ENCODE peak calls at places on chromosomes 16 and 17, in eight cellular contexts. F is BE2C, X is HCT116, T is MM.1S, V is neural progenitor cell, J is heart left ventricle, B is GM23248, Z is SJCRH30. E is an unnamed sample.

GRCh38 chr16:25413962-25414361 is 156.3 kb upstream of the ZKSCAN2 start:
- DNase-seq in B (peak; percentile 50), X (no peak), Z (no peak), T (no peak), J (no peak), V (no peak), F (no peak), E (no peak)

GRCh38 chr17:57288753-57289121 is 32.4 kb downstream of the MSI2 start:
- DNase-seq in X (no peak), F (no peak), Z (no peak), J (no peak), T (no peak), V (no peak), B (peak; percentile 4), E (no peak)

GRCh38 chr16:20910781-20911321 is 10.3 kb downstream of the LYRM1 start:
- DNase-seq in J (no peak), F (no peak), X (peak; percentile 75), V (no peak), Z (no peak), T (no peak), B (peak; percentile 93), E (no peak)

GRCh38 chr17:63446218-63446980 is at the start of gene CYB561:
- DNase-seq in J (peak; percentile 74), V (peak; percentile 82), T (peak; percentile 68), Z (no peak), X (peak; percentile 46), F (no peak), B (peak; percentile 85), E (peak; percentile 34)

GRCh38 chr17:51445934-51446333 is 185.6 kb downstream of the UTP18 start:
- DNase-seq in T (no peak), Z (no peak), V (no peak), J (no peak), B (no peak), F (no peak), X (no peak), E (no peak)

GRCh38 chr16:89484923-89485679 is 5.3 kb downstream of the ANKRD11 start:
- DNase-seq in T (peak; percentile 46), J (no peak), B (no peak), Z (peak; percentile 90), F (no peak), V (no peak), X (no peak), E (no peak)

GRCh38 chr16:24988593-24989338 is 26.4 kb downstream of the ARHGAP17 start:
- DNase-seq in V (no peak), Z (peak; percentile 58), J (no peak), T (peak; percentile 24), B (peak; percentile 88), X (peak; percentile 6), F (peak; percentile 48), E (no peak)

GRCh38 chr17:20105539-20106291 is 96.6 kb downstream of the SPECC1 start:
- DNase-seq in X (no peak), T (no peak), F (no peak), Z (no peak), V (no peak), B (no peak), J (no peak), E (no peak)

GRCh38 chr17:32586666-32587065 is 99.9 kb downstream of the CDK5R1 start:
- DNase-seq in X (no peak), T (no peak), B (peak; percentile 83), F (no peak), V (no peak), Z (no peak), J (no peak), E (no peak)

GRCh38 chr17:50268632-50269287 is 5.5 kb upstream of the TMEM92 start:
- DNase-seq in F (no peak), B (no peak), Z (no peak), V (peak; percentile 15), X (no peak), J (no peak), T (no peak), E (no peak)

GRCh38 chr16:49837673-49838360 is 18.1 kb downstream of the ZNF423 start:
- DNase-seq in J (no peak), F (no peak), B (no peak), Z (no peak), T (no peak), V (no peak), X (no peak), E (no peak)

GRCh38 chr17:63702616-63703015 is 2.7 kb upstream of the LIMD2 start:
- DNase-seq in X (no peak), F (no peak), J (no peak), B (no peak), V (no peak), Z (no peak), T (no peak), E (no peak)

GRCh38 chr16:84022641-84023040 is 20.0 kb downstream of the SLC38A8 start:
- DNase-seq in F (no peak), J (no peak), Z (no peak), X (no peak), V (no peak), B (no peak), T (no peak), E (no peak)

GRCh38 chr16:14364386-14365199 is 265.5 kb downstream of the PARN start:
- DNase-seq in X (peak; percentile 46), Z (peak; percentile 44), J (no peak), B (peak; percentile 82), T (no peak), F (peak; percentile 31), V (peak; percentile 43), E (no peak)

GRCh38 chr17:48637323-48638260 is 11.4 kb upstream of the HOXB9 start:
- DNase-seq in F (no peak), T (no peak), X (no peak), B (peak; percentile 97), V (no peak), J (no peak), Z (no peak), E (no peak)

GRCh38 chr17:16439303-16439791 is 24.0 kb downstream of the TRPV2 start:
- DNase-seq in F (no peak), B (peak; percentile 48), T (peak; percentile 45), Z (peak; percentile 59), V (no peak), X (no peak), J (no peak), E (no peak)

DNA sequence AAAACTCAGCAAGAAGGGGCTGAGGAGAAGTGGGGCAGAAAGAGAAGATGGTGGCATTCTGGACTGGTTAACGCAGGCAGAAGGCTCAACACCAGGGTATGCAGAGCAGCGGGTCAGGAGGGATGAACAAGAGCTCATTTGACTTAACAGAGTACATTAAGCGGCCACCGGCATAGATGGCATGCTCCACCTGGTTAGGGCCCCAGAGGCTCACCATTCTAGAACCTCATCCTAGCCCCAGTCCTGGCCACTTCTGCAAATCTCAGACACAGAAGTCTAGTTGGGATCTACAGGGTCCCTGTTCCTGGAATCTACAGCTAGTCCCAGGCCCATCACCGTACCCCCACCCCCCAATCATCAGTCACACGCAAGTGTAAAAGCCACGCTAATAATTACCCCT is 1.7 kb upstream of the MYO1C start:
- DNase-seq in X (no peak), T (no peak), B (no peak), F (no peak), Z (no peak), V (no peak), J (no peak), E (no peak)
- H3K4me1 ChIP-seq in X (peaks cover 31% of the 10 kb centered on the region), T (peaks cover 3% of the 10 kb centered on the region), B (peaks cover 28% of the 10 kb centered on the region), F (peaks cover 3% of the 10 kb centered on the region), Z (no peaks in the 10 kb centered on the region), V (peaks cover 8% of the 10 kb centered on the region), J (peaks cover 78% of the 10 kb centered on the region), E (peaks cover 8% of the 10 kb centered on the region)

DNA sequence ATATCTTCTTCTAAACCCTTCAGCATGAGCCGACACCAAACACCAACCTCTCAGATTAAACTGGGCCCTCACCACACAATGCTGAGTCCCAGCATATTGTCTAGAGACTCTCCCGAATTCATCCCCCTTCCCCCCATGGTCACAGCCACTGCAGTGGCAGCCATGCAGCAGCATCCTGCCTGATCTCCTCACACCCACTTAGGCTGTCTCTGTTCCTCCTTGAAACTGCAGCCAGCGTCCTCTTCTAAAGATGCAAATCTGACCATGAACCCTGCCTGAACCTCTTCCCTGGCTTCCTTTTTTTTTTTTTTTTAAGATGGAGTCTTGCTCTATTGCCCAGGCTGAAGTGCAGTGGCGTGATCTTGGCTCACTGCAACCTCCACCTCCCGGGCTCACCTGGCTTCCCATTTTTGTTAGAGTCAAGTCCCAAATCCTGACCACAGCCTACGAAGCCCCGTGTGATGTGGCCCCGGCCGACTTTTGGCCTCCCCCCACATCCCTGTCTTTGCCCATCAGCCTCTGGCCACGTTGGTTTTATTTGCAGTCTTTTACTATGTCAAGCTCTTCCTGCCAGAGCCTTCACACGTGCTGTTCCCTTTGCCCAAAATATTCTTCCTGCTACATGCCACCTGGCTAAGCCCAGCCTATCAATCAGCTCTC is 2.8 kb downstream of the FA2H start:
- DNase-seq in J (no peak), Z (no peak), T (no peak), B (no peak), V (no peak), X (no peak), F (no peak), E (no peak)
- H3K4me3 ChIP-seq in J (no peak overlapping the region), Z (no peak overlapping the region), T (no peak overlapping the region), B (no peak overlapping the region), V (no peak overlapping the region), X (no peak overlapping the region), F (no peak overlapping the region), E (no peak overlapping the region)

DNA sequence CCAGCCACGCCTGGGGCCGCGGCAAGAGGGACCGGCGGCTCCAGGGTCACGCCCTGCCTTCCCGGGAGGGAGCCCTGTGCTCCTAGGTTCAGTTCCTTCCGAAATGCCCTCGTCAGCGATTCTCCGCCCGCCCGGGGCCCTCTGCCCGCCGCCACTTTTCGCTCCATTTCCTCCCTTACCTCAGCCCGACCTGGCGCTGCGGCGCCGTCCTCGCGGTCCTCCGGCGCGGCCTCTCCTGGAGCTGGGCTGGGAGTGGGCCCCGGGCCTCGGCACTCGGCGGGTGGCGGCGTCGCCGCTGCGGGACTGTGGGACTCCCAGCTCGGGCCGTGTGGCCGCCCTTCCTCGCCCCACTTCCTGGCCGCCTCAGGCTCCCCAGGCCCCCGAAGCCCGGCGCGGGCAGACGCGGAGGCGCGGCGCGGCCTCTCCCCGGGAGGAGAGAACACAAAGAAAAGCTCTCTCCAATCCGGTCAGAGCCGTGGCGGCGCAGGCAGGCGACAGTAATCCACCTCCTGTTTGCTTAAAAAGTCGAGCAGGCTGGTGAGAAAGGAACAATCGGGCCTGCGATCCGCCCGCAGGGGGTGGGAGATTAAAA is 1.6 kb downstream of the BAHCC1 start:
- DNase-seq in T (no peak), F (peak; percentile 67), B (peak; percentile 66), Z (peak; percentile 96), X (no peak), J (peak; percentile 74), V (peak; percentile 98), E (no peak)
- H3K4me1 ChIP-seq in T (peaks cover 10% of the 10 kb centered on the region), F (peaks cover 9% of the 10 kb centered on the region), B (peaks cover 40% of the 10 kb centered on the region), Z (peaks cover 17% of the 10 kb centered on the region), X (peaks cover 56% of the 10 kb centered on the region), J (peaks cover 33% of the 10 kb centered on the region), V (peaks cover 33% of the 10 kb centered on the region), E (peaks cover 49% of the 10 kb centered on the region)

DNA sequence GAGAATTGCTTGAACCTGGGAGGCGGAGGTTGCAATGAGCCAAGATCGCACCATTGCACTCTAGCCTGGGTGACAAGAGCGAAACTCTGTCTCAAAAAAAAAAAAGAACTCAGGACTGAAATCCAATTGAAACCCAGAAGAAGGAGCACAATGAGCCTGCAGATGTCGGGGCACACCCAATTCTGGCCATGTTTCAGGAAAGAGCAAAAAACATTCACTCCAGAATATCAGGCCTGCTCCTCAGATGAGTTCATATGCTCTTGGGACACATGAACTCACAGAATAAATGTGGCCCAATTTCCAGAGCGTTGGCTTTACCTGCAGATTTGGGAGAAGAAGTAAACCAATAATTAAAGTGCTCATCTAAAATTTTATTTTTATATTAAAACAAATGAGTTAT is 3.0 kb upstream of the CMTM2 start:
- DNase-seq in X (no peak), B (peak; percentile 34), T (no peak), J (no peak), Z (no peak), F (no peak), V (no peak), E (no peak)
- H3K4me3 ChIP-seq in X (no peak overlapping the region), B (no peak overlapping the region), T (no peak overlapping the region), J (no peak overlapping the region), Z (no peak overlapping the region), F (no peak overlapping the region), V (no peak overlapping the region), E (no peak overlapping the region)